ENCODE peak calls at places on chromosomes 3 and 15, in nine cellular contexts. One of them, this sample, is unnamed.

GRCh38 chr3:113697192-113698090 is 999 bp upstream of the USF3 start:
- DNase-seq in body of pancreas: peak
- DNase-seq in adrenal gland: peak
- DNase-seq in T-helper 1 cell: peak
- DNase-seq in stimulated activated CD4-positive, alpha-beta T cell treated with anti-CD3 and anti-CD28 coated beads, TNF-alpha, amount 100 ng/mL, for 4 hours: no peak
- DNase-seq in SK-N-SH: peak
- DNase-seq in naive B cell: no peak
- DNase-seq in CD8-positive, alpha-beta T cell: peak
- DNase-seq in stimulated activated CD8-positive, alpha-beta memory T cell treated with anti-CD3 and anti-CD28 coated beads, Interleukin-7, amount 100 ng/mL, for 1 hour: no peak
- DNase-seq in this sample: peak

GRCh38 chr15:56160966-56161365 is 82.7 kb downstream of the RFX7 start:
- DNase-seq in stimulated activated CD8-positive, alpha-beta memory T cell treated with anti-CD3 and anti-CD28 coated beads, Interleukin-7, amount 100 ng/mL, for 1 hour: no peak
- DNase-seq in SK-N-SH: no peak
- DNase-seq in body of pancreas: no peak
- DNase-seq in T-helper 1 cell: no peak
- DNase-seq in naive B cell: no peak
- DNase-seq in adrenal gland: no peak
- DNase-seq in CD8-positive, alpha-beta T cell: no peak
- DNase-seq in stimulated activated CD4-positive, alpha-beta T cell treated with anti-CD3 and anti-CD28 coated beads, TNF-alpha, amount 100 ng/mL, for 4 hours: no peak
- DNase-seq in this sample: no peak

GRCh38 chr3:122794779-122795673 is at the start of gene SLC49A4:
- DNase-seq in naive B cell: peak
- DNase-seq in CD8-positive, alpha-beta T cell: peak
- DNase-seq in stimulated activated CD8-positive, alpha-beta memory T cell treated with anti-CD3 and anti-CD28 coated beads, Interleukin-7, amount 100 ng/mL, for 1 hour: peak
- DNase-seq in SK-N-SH: peak
- DNase-seq in T-helper 1 cell: peak
- DNase-seq in stimulated activated CD4-positive, alpha-beta T cell treated with anti-CD3 and anti-CD28 coated beads, TNF-alpha, amount 100 ng/mL, for 4 hours: peak
- DNase-seq in body of pancreas: peak
- DNase-seq in adrenal gland: peak
- DNase-seq in this sample: peak

GRCh38 chr3:188421151-188421821 is 267.3 kb downstream of the LPP start:
- DNase-seq in naive B cell: no peak
- DNase-seq in body of pancreas: no peak
- DNase-seq in T-helper 1 cell: no peak
- DNase-seq in SK-N-SH: no peak
- DNase-seq in stimulated activated CD4-positive, alpha-beta T cell treated with anti-CD3 and anti-CD28 coated beads, TNF-alpha, amount 100 ng/mL, for 4 hours: no peak
- DNase-seq in stimulated activated CD8-positive, alpha-beta memory T cell treated with anti-CD3 and anti-CD28 coated beads, Interleukin-7, amount 100 ng/mL, for 1 hour: no peak
- DNase-seq in CD8-positive, alpha-beta T cell: no peak
- DNase-seq in adrenal gland: no peak
- DNase-seq in this sample: no peak

GRCh38 chr3:190811775-190812480 is 50.6 kb downstream of the GMNC start:
- DNase-seq in CD8-positive, alpha-beta T cell: no peak
- DNase-seq in adrenal gland: peak
- DNase-seq in naive B cell: no peak
- DNase-seq in stimulated activated CD4-positive, alpha-beta T cell treated with anti-CD3 and anti-CD28 coated beads, TNF-alpha, amount 100 ng/mL, for 4 hours: no peak
- DNase-seq in T-helper 1 cell: no peak
- DNase-seq in stimulated activated CD8-positive, alpha-beta memory T cell treated with anti-CD3 and anti-CD28 coated beads, Interleukin-7, amount 100 ng/mL, for 1 hour: no peak
- DNase-seq in SK-N-SH: peak
- DNase-seq in body of pancreas: peak
- DNase-seq in this sample: no peak

GRCh38 chr3:46285931-46286330 is 43.7 kb downstream of the CCR3 start:
- DNase-seq in adrenal gland: no peak
- DNase-seq in T-helper 1 cell: no peak
- DNase-seq in SK-N-SH: no peak
- DNase-seq in stimulated activated CD8-positive, alpha-beta memory T cell treated with anti-CD3 and anti-CD28 coated beads, Interleukin-7, amount 100 ng/mL, for 1 hour: no peak
- DNase-seq in stimulated activated CD4-positive, alpha-beta T cell treated with anti-CD3 and anti-CD28 coated beads, TNF-alpha, amount 100 ng/mL, for 4 hours: no peak
- DNase-seq in naive B cell: no peak
- DNase-seq in CD8-positive, alpha-beta T cell: no peak
- DNase-seq in body of pancreas: no peak
- DNase-seq in this sample: no peak

GRCh38 chr15:82393671-82394070 is 35.9 kb upstream of the GOLGA6L9 start:
- DNase-seq in CD8-positive, alpha-beta T cell: no peak
- DNase-seq in stimulated activated CD4-positive, alpha-beta T cell treated with anti-CD3 and anti-CD28 coated beads, TNF-alpha, amount 100 ng/mL, for 4 hours: no peak
- DNase-seq in T-helper 1 cell: no peak
- DNase-seq in naive B cell: no peak
- DNase-seq in SK-N-SH: no peak
- DNase-seq in adrenal gland: no peak
- DNase-seq in stimulated activated CD8-positive, alpha-beta memory T cell treated with anti-CD3 and anti-CD28 coated beads, Interleukin-7, amount 100 ng/mL, for 1 hour: no peak
- DNase-seq in body of pancreas: no peak
- DNase-seq in this sample: no peak

GRCh38 chr15:101318147-101318809 is 23.2 kb upstream of the SNRPA1 start:
- DNase-seq in stimulated activated CD4-positive, alpha-beta T cell treated with anti-CD3 and anti-CD28 coated beads, TNF-alpha, amount 100 ng/mL, for 4 hours: no peak
- DNase-seq in CD8-positive, alpha-beta T cell: no peak
- DNase-seq in stimulated activated CD8-positive, alpha-beta memory T cell treated with anti-CD3 and anti-CD28 coated beads, Interleukin-7, amount 100 ng/mL, for 1 hour: no peak
- DNase-seq in adrenal gland: no peak
- DNase-seq in body of pancreas: peak
- DNase-seq in T-helper 1 cell: no peak
- DNase-seq in SK-N-SH: no peak
- DNase-seq in naive B cell: no peak
- DNase-seq in this sample: no peak

GRCh38 chr15:59553879-59554735 is 57.5 kb upstream of the GCNT3 start:
- DNase-seq in adrenal gland: no peak
- DNase-seq in T-helper 1 cell: no peak
- DNase-seq in stimulated activated CD8-positive, alpha-beta memory T cell treated with anti-CD3 and anti-CD28 coated beads, Interleukin-7, amount 100 ng/mL, for 1 hour: no peak
- DNase-seq in body of pancreas: no peak
- DNase-seq in naive B cell: no peak
- DNase-seq in SK-N-SH: no peak
- DNase-seq in CD8-positive, alpha-beta T cell: no peak
- DNase-seq in stimulated activated CD4-positive, alpha-beta T cell treated with anti-CD3 and anti-CD28 coated beads, TNF-alpha, amount 100 ng/mL, for 4 hours: no peak
- DNase-seq in this sample: no peak

GRCh38 chr3:157336252-157337009 is 100.2 kb upstream of the PTX3 start:
- DNase-seq in SK-N-SH: no peak
- DNase-seq in stimulated activated CD8-positive, alpha-beta memory T cell treated with anti-CD3 and anti-CD28 coated beads, Interleukin-7, amount 100 ng/mL, for 1 hour: no peak
- DNase-seq in T-helper 1 cell: no peak
- DNase-seq in body of pancreas: no peak
- DNase-seq in adrenal gland: no peak
- DNase-seq in naive B cell: no peak
- DNase-seq in CD8-positive, alpha-beta T cell: no peak
- DNase-seq in stimulated activated CD4-positive, alpha-beta T cell treated with anti-CD3 and anti-CD28 coated beads, TNF-alpha, amount 100 ng/mL, for 4 hours: no peak
- DNase-seq in this sample: no peak

This sample was measured in activated gamma-delta T cell treated with Interleukin-2 at 50 U/mL for 16 hours.